ENCODE peak calls at places on chromosomes 12 and 14, in four cellular contexts. Y, Q, E and L are unnamed samples.

GRCh38 chr12:7090222-7090998 is 1.8 kb downstream of the C1R start:
- DNase-seq in Y (no peak), Q (no peak), E (no peak), L (no peak)

GRCh38 chr14:65169351-65169750 is 67.0 kb upstream of the MAX start:
- DNase-seq in Y (no peak), Q (no peak), E (no peak), L (no peak)

GRCh38 chr12:21971344-21971743 is 30.1 kb upstream of the ABCC9 start:
- DNase-seq in Y (no peak), Q (no peak), E (no peak), L (no peak)

GRCh38 chr14:50342211-50343080 is 30.3 kb downstream of the DMAC2L start:
- DNase-seq in Y (no peak), Q (no peak), E (peak; percentile 86), L (peak; percentile 28)

GRCh38 chr12:79778802-79779201 is 88.0 kb upstream of the PAWR start:
- DNase-seq in Y (no peak), Q (no peak), E (no peak), L (no peak)

GRCh38 chr12:42213023-42213422 is 25.0 kb downstream of the YAF2 start:
- DNase-seq in Y (no peak), Q (no peak), E (no peak), L (no peak)

GRCh38 chr12:21757665-21758064 is 16.8 kb downstream of the KCNJ8 start:
- DNase-seq in Y (no peak), Q (no peak), E (no peak), L (no peak)

GRCh38 chr12:90292183-90292582 is 583.5 kb upstream of the ATP2B1 start:
- DNase-seq in Y (no peak), Q (no peak), E (no peak), L (no peak)

GRCh38 chr14:68984686-68985085 is 5.6 kb upstream of the ACTN1 start:
- DNase-seq in Y (no peak), Q (no peak), E (no peak), L (no peak)

GRCh38 chr12:645563-646071 is 17.6 kb downstream of the NINJ2 start:
- DNase-seq in Y (no peak), Q (peak; percentile 62), E (no peak), L (no peak)

GRCh38 chr12:690466-690865 is 27.2 kb upstream of the NINJ2 start:
- DNase-seq in Y (no peak), Q (no peak), E (no peak), L (no peak)

GRCh38 chr14:68468437-68469207 is 324.2 kb downstream of the ZFP36L1 start:
- DNase-seq in Y (peak; percentile 13), Q (no peak), E (no peak), L (no peak)

GRCh38 chr14:102185360-102185759 is 45.7 kb downstream of the WDR20 start:
- DNase-seq in Y (no peak), Q (no peak), E (no peak), L (no peak)

GRCh38 chr12:101229841-101230241 is 19.8 kb upstream of the SLC5A8 start:
- DNase-seq in Y (no peak), Q (no peak), E (no peak), L (no peak)

GRCh38 chr12:73158341-73158740 is 886.2 kb downstream of the TRHDE start:
- DNase-seq in Y (no peak), Q (no peak), E (no peak), L (no peak)

GRCh38 chr14:95197498-95198010 is 40.2 kb upstream of the DICER1 start:
- DNase-seq in Y (no peak), Q (no peak), E (no peak), L (no peak)

GRCh38 chr14:100900837-100901390 is 2.6 kb downstream of the RTL1 start:
- DNase-seq in Y (no peak), Q (peak; percentile 69), E (peak; percentile 68), L (no peak)

GRCh38 chr12:129002447-129002846 is 149.2 kb downstream of the GLT1D1 start:
- DNase-seq in Y (no peak), Q (no peak), E (no peak), L (no peak)

GRCh38 chr12:13436696-13437391 is 240.3 kb downstream of the EMP1 start:
- DNase-seq in Y (no peak), Q (peak; percentile 80), E (no peak), L (no peak)

GRCh38 chr12:21613931-21614330 is 9.3 kb upstream of the GYS2 start:
- DNase-seq in Y (no peak), Q (peak; percentile 34), E (no peak), L (no peak)

GRCh38 chr14:22434030-22434429 is 155.0 kb downstream of the DAD1 start:
- DNase-seq in Y (no peak), Q (no peak), E (no peak), L (no peak)

GRCh38 chr14:100438678-100439592 is 115.8 kb downstream of the SLC25A47 start:
- DNase-seq in Y (peak; percentile 53), Q (no peak), E (no peak), L (peak; percentile 59)

GRCh38 chr14:57013987-57014386 is 203.7 kb upstream of the OTX2 start:
- DNase-seq in Y (no peak), Q (no peak), E (no peak), L (no peak)

GRCh38 chr12:63919758-63920157 is 75.3 kb downstream of the SRGAP1 start:
- DNase-seq in Y (no peak), Q (no peak), E (no peak), L (no peak)

GRCh38 chr12:71193041-71193440 is 35.2 kb upstream of the TSPAN8 start:
- DNase-seq in Y (no peak), Q (no peak), E (no peak), L (no peak)

GRCh38 chr14:106436310-106436905 is 910.0 kb downstream of the TMEM121 start:
- DNase-seq in Y (peak; percentile 42), Q (peak; percentile 42), E (peak; percentile 48), L (no peak)

GRCh38 chr12:118034429-118035193 is 18.1 kb downstream of the RFC5 start:
- DNase-seq in Y (no peak), Q (peak; percentile 27), E (peak; percentile 46), L (no peak)

GRCh38 chr12:43453761-43454160 is 98.2 kb downstream of the ADAMTS20 start:
- DNase-seq in Y (no peak), Q (no peak), E (no peak), L (no peak)

GRCh38 chr14:77302926-77303325 is 17.8 kb downstream of the POMT2 start:
- DNase-seq in Y (no peak), Q (no peak), E (no peak), L (no peak)

GRCh38 chr12:3263939-3264699 is 186.9 kb downstream of the TSPAN9 start:
- DNase-seq in Y (no peak), Q (no peak), E (no peak), L (no peak)

GRCh38 chr12:46266869-46267617 is 1.8 kb downstream of the SLC38A1 start:
- DNase-seq in Y (peak; percentile 61), Q (peak; percentile 74), E (peak; percentile 42), L (no peak)